ENCODE peak calls at places on chromosomes 13 and 19, in ten cellular contexts. Q is hepatocyte, N is GM12865, M is heart left ventricle, C is AG04450, O is OCI-LY7, H is A549, G is heart right ventricle, X is transverse colon, E is AG04449. J is an unnamed sample.

GRCh38 chr19:45632468-45633196 is 6.6 kb downstream of the EML2 start:
- DNase-seq in Q (peak; percentile 84), N (peak; percentile 71), M (peak; percentile 85), C (peak; percentile 75), O (peak; percentile 71), H (peak; percentile 91), G (peak; percentile 74), X (peak; percentile 70), E (peak; percentile 59), J (peak; percentile 94)

GRCh38 chr19:54345938-54346386 is 7.0 kb upstream of the LILRA4 start:
- DNase-seq in Q (no peak), N (peak; percentile 45), M (no peak), C (no peak), O (peak; percentile 76), H (no peak), G (no peak), X (peak; percentile 24), E (no peak), J (no peak)

GRCh38 chr19:35615036-35615435 is 2.5 kb downstream of the HAUS5 start:
- DNase-seq in Q (no peak), N (no peak), M (peak; percentile 60), C (no peak), O (no peak), H (no peak), G (no peak), X (no peak), E (no peak), J (no peak)

GRCh38 chr19:1247747-1248453 is 483 bp upstream of the MIDN start:
- DNase-seq in Q (peak; percentile 88), N (peak; percentile 67), M (peak; percentile 89), C (no peak), O (no peak), H (peak; percentile 76), G (peak; percentile 86), X (peak; percentile 82), E (no peak), J (peak; percentile 56)

GRCh38 chr13:113453962-113454361 is 674 bp upstream of the ADPRHL1 start:
- DNase-seq in Q (no peak), N (no peak), M (no peak), C (no peak), O (no peak), H (no peak), G (no peak), X (no peak), E (peak; percentile 37), J (peak; percentile 87)

GRCh38 chr19:49432141-49433073 is 7.2 kb downstream of the GFY start:
- DNase-seq in Q (no peak), N (peak; percentile 48), M (no peak), C (no peak), O (no peak), H (no peak), G (no peak), X (peak; percentile 50), E (no peak), J (no peak)

GRCh38 chr13:23579072-23579885 is 9.1 kb downstream of the TNFRSF19 start:
- DNase-seq in Q (peak; percentile 97), N (peak; percentile 96), M (peak; percentile 97), C (peak; percentile 53), O (peak; percentile 75), H (peak; percentile 65), G (peak; percentile 93), X (peak; percentile 92), E (no peak), J (peak; percentile 80)

GRCh38 chr13:114148521-114148855 is 16.1 kb upstream of the RASA3 start:
- DNase-seq in Q (no peak), N (peak; percentile 95), M (no peak), C (no peak), O (no peak), H (no peak), G (no peak), X (peak; percentile 64), E (no peak), J (no peak)

GRCh38 chr13:107864543-107865460 is 350.5 kb downstream of the LIG4 start:
- DNase-seq in Q (peak; percentile 84), N (peak; percentile 26), M (no peak), C (peak; percentile 49), O (peak; percentile 1), H (peak; percentile 35), G (peak; percentile 35), X (no peak), E (no peak), J (peak; percentile 46)

GRCh38 chr19:2888739-2889224 is 11.9 kb upstream of the ZNF57 start:
- DNase-seq in Q (no peak), N (peak; percentile 83), M (no peak), C (no peak), O (peak; percentile 91), H (no peak), G (no peak), X (peak; percentile 23), E (no peak), J (peak; percentile 13)

GRCh38 chr19:12884926-12885748 is 1.9 kb downstream of the KLF1 start:
- DNase-seq in Q (peak; percentile 91), N (peak; percentile 89), M (peak; percentile 84), C (no peak), O (peak; percentile 85), H (peak; percentile 74), G (peak; percentile 47), X (peak; percentile 96), E (no peak), J (peak; percentile 36)
- TF ChIP-seq CTCF in Q (peak; percentile 58), N (peak; percentile 63), M (peak; percentile 45), C (peak; percentile 54), O (peak; percentile 81), H (peak; percentile 68), G (peak; percentile 68), X (peak; percentile 72), E (peak; percentile 59), J (peak; percentile 46)

DNA sequence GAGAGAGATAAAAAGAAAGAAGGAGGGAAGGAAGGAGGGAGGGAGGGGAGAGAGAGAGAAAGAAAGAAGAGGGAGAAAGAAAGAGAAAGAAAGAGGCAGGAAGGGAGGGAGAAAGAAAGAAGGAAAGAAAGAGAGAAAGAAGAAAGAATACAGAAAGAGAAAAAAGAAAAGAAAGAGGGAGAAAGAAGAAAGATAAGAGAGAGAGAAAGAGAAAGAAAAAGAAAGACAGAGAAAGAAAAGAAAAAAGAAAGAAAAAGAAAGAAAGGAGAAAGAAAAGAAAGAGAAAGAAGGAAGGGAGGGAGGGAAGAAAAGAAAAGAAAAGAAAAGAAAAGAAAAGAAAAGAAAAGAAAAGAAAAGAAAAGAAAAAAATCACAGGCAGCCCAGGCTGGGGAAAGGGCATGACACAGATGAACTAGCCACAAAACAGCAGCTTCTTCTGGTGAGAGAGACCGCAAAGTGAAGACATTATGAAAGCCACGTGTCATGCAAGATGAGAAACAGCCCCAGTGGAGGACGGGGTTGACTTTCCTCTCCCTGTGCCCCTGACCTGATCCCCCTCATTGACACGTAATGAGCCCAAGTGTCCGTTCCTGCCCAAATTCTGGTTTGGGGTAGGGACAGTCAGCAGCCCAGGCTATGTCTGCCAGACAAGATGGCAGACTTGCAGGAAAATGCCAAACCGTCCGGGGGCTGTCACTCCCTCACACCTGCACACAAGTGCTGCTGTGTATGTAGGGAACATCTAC is 102.1 kb downstream of the INSR start:
- DNase-seq in Q (no peak), N (peak; percentile 78), M (no peak), C (no peak), O (no peak), H (no peak), G (no peak), X (peak; percentile 19), E (no peak), J (peak; percentile 68)
- H3K4me3 ChIP-seq in Q (no peak overlapping the region), N (no peak overlapping the region), M (no peak overlapping the region), C (no peak overlapping the region), O (no peak overlapping the region), H (no peak overlapping the region), G (no peak overlapping the region), X (no peak overlapping the region), E (peak overlapping the region; percentile 10), J (peak overlapping the region; percentile 9)

DNA sequence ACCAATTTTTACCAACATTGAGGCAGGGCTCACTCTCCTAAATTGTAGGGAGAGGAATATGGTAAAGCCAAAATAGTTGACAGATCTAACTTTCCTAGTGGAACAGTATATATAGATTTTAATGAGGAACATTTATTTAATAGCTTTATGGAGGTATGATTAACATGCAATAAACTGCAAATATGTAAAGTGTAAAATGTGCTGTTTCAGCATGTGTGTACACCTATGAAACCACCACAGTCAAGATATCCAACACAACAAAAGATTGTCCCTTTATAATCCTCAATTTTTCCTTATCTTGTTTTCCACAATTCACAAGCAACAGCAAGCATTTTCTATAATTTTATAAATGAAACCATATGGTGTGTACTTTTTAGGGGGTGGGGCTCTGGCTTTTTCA is 4.1 kb upstream of the TRAPPC2B start:
- DNase-seq in Q (no peak), N (no peak), M (no peak), C (no peak), O (no peak), H (no peak), G (no peak), X (no peak), E (no peak), J (no peak)
- TF ChIP-seq CTCF in Q (no peak), N (no peak), M (no peak), C (no peak), O (no peak), H (no peak), G (no peak), X (no peak), E (no peak), J (no peak)

GRCh38 chr19:8904597-8904996 is 72.4 kb downstream of the MBD3L1 start:
- DNase-seq in Q (no peak), N (no peak), M (no peak), C (no peak), O (no peak), H (no peak), G (no peak), X (no peak), E (no peak), J (no peak)

GRCh38 chr19:8902520-8902919 is 70.3 kb downstream of the MBD3L1 start:
- DNase-seq in Q (no peak), N (no peak), M (no peak), C (no peak), O (no peak), H (no peak), G (no peak), X (no peak), E (no peak), J (no peak)

GRCh38 chr19:8910775-8911414 is 78.7 kb downstream of the MBD3L1 start:
- DNase-seq in Q (no peak), N (no peak), M (no peak), C (no peak), O (no peak), H (no peak), G (no peak), X (no peak), E (no peak), J (no peak)

GRCh38 chr19:8905342-8905741 is 73.2 kb downstream of the MBD3L1 start:
- DNase-seq in Q (no peak), N (no peak), M (no peak), C (no peak), O (no peak), H (no peak), G (no peak), X (no peak), E (no peak), J (no peak)

DNA sequence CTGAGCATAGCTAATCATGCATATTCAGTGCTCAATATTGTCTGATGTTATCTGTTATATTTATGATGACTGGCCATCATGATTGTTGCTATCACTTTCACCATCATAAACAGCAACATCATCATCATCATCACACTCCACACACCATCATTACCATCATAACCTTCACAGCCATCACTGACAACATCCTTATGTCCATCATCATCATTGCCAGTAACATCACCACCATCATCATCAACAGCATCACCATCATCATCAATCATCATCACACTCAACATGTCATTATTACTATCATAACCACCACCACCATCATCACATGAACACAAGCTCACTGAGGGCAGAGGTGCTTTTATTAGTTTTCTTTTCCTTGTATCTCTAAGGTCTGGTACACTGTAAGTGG is 75.9 kb downstream of the MBD3L1 start:
- DNase-seq in Q (no peak), N (no peak), M (no peak), C (no peak), O (no peak), H (no peak), G (no peak), X (no peak), E (no peak), J (no peak)
- H3K4me3 ChIP-seq in Q (no peak overlapping the region), N (no peak overlapping the region), M (no peak overlapping the region), C (no peak overlapping the region), O (no peak overlapping the region), H (no peak overlapping the region), G (no peak overlapping the region), X (no peak overlapping the region), E (no peak overlapping the region), J (no peak overlapping the region)